ENCODE peak calls at places on chromosomes 2 and 18, in five cellular contexts. One of them, this sample, is unnamed.

GRCh38 chr2:203928849-203929248 is 7.7 kb upstream of the ICOS start:
- DNase-seq in NCI-H146: no peak
- DNase-seq in CD4-positive, CD25-positive, alpha-beta regulatory T cell: no peak
- DNase-seq in IMR-90: peak; percentile 5
- DNase-seq in effector CD4-positive, alpha-beta T cell: no peak
- DNase-seq in this sample: no peak

GRCh38 chr2:220181158-220181557 is 553.7 kb downstream of the SLC4A3 start:
- DNase-seq in CD4-positive, CD25-positive, alpha-beta regulatory T cell: no peak
- DNase-seq in NCI-H146: no peak
- DNase-seq in effector CD4-positive, alpha-beta T cell: no peak
- DNase-seq in IMR-90: peak; percentile 33
- DNase-seq in this sample: no peak

GRCh38 chr2:128396500-128396891 is 77.8 kb upstream of the HS6ST1 start:
- DNase-seq in IMR-90: peak; percentile 11
- DNase-seq in effector CD4-positive, alpha-beta T cell: no peak
- DNase-seq in CD4-positive, CD25-positive, alpha-beta regulatory T cell: no peak
- DNase-seq in NCI-H146: peak; percentile 91
- DNase-seq in this sample: no peak

GRCh38 chr2:226515344-226516055 is 284.1 kb downstream of the IRS1 start:
- DNase-seq in IMR-90: peak; percentile 76
- DNase-seq in NCI-H146: no peak
- DNase-seq in CD4-positive, CD25-positive, alpha-beta regulatory T cell: no peak
- DNase-seq in effector CD4-positive, alpha-beta T cell: no peak
- DNase-seq in this sample: peak; percentile 15

GRCh38 chr18:32529737-32530420 is 59.2 kb upstream of the GAREM1 start:
- DNase-seq in IMR-90: no peak
- DNase-seq in CD4-positive, CD25-positive, alpha-beta regulatory T cell: no peak
- DNase-seq in NCI-H146: no peak
- DNase-seq in effector CD4-positive, alpha-beta T cell: no peak
- DNase-seq in this sample: no peak

GRCh38 chr2:187377335-187377734 is 70.7 kb downstream of the CALCRL start:
- DNase-seq in NCI-H146: no peak
- DNase-seq in effector CD4-positive, alpha-beta T cell: no peak
- DNase-seq in IMR-90: peak; percentile 2
- DNase-seq in CD4-positive, CD25-positive, alpha-beta regulatory T cell: no peak
- DNase-seq in this sample: peak; percentile 39

GRCh38 chr2:170052151-170052550 is 125.8 kb upstream of the MYO3B start:
- DNase-seq in CD4-positive, CD25-positive, alpha-beta regulatory T cell: no peak
- DNase-seq in effector CD4-positive, alpha-beta T cell: no peak
- DNase-seq in IMR-90: peak; percentile 57
- DNase-seq in NCI-H146: no peak
- DNase-seq in this sample: peak; percentile 32

GRCh38 chr2:45192991-45193390 is 183.7 kb upstream of the SIX2 start:
- DNase-seq in effector CD4-positive, alpha-beta T cell: no peak
- DNase-seq in IMR-90: no peak
- DNase-seq in NCI-H146: no peak
- DNase-seq in CD4-positive, CD25-positive, alpha-beta regulatory T cell: no peak
- DNase-seq in this sample: no peak

GRCh38 chr2:48954935-48955334 is 199.4 kb downstream of the FSHR start:
- DNase-seq in IMR-90: peak; percentile 50
- DNase-seq in effector CD4-positive, alpha-beta T cell: no peak
- DNase-seq in CD4-positive, CD25-positive, alpha-beta regulatory T cell: no peak
- DNase-seq in NCI-H146: no peak
- DNase-seq in this sample: no peak

GRCh38 chr2:168470188-168470879 is 14.3 kb downstream of the CERS6 start:
- DNase-seq in effector CD4-positive, alpha-beta T cell: no peak
- DNase-seq in IMR-90: no peak
- DNase-seq in CD4-positive, CD25-positive, alpha-beta regulatory T cell: no peak
- DNase-seq in NCI-H146: no peak
- DNase-seq in this sample: no peak

GRCh38 chr2:172970660-172971059 is 105.0 kb upstream of the MAP3K20 start:
- DNase-seq in IMR-90: no peak
- DNase-seq in CD4-positive, CD25-positive, alpha-beta regulatory T cell: no peak
- DNase-seq in NCI-H146: no peak
- DNase-seq in effector CD4-positive, alpha-beta T cell: peak; percentile 14
- DNase-seq in this sample: no peak

GRCh38 chr2:240925576-240926515 is 19.7 kb downstream of the CROCC2 start:
- DNase-seq in NCI-H146: peak; percentile 26
- DNase-seq in IMR-90: no peak
- DNase-seq in effector CD4-positive, alpha-beta T cell: peak; percentile 1
- DNase-seq in CD4-positive, CD25-positive, alpha-beta regulatory T cell: no peak
- DNase-seq in this sample: no peak

This sample was measured in EL.